ENCODE peak calls at places on chromosomes 13 and 19, in six cellular contexts. M is NCI-H1092; I is naive B cell; X is stimulated activated CD8-positive, alpha-beta memory T cell treated with anti-CD3 and anti-CD28 coated beads, Interleukin-15, amount 100 ng/mL, for 4 hours; H is K562; K is breast epithelium. R is an unnamed sample.
A peak's percentile ranks its signal among the peaks of the same experiment; 100 is the strongest.

GRCh38 chr19:10402441-10403038 is 802 bp downstream of the CDC37 start:
- DNase-seq in M (no peak), I (no peak), X (no peak), H (peak; percentile 39), K (no peak), R (peak; percentile 71)

GRCh38 chr13:25827986-25828385 is 223.8 kb downstream of the SHISA2 start:
- DNase-seq in M (no peak), I (no peak), X (no peak), H (no peak), K (no peak), R (no peak)

GRCh38 chr13:105153626-105154025 is 1381.8 kb downstream of the EFNB2 start:
- DNase-seq in M (no peak), I (no peak), X (no peak), H (no peak), K (no peak), R (no peak)

GRCh38 chr19:40331052-40331451 is 17.1 kb downstream of the C19orf47 start:
- DNase-seq in M (no peak), I (no peak), X (no peak), H (no peak), K (peak; percentile 63), R (peak; percentile 86)

GRCh38 chr19:48618916-48619691 is at the start of the genes RPL18 and SPHK2:
- DNase-seq in M (peak; percentile 96), I (peak; percentile 96), X (peak; percentile 90), H (peak; percentile 91), K (peak; percentile 99), R (peak; percentile 99)

GRCh38 chr19:2610637-2611482 is 91.6 kb downstream of the GNG7 start:
- DNase-seq in M (peak; percentile 69), I (peak; percentile 79), X (peak; percentile 74), H (peak; percentile 87), K (peak; percentile 89), R (peak; percentile 96)

GRCh38 chr13:21385710-21386109 is 73.4 kb downstream of the ZDHHC20 start:
- DNase-seq in M (no peak), I (no peak), X (no peak), H (no peak), K (no peak), R (no peak)

GRCh38 chr13:103351035-103351828 is 285.0 kb upstream of the SLC10A2 start:
- DNase-seq in M (no peak), I (no peak), X (no peak), H (no peak), K (no peak), R (no peak)

GRCh38 chr19:6587093-6587820 is 3.7 kb downstream of the CD70 start:
- DNase-seq in M (no peak), I (peak; percentile 62), X (no peak), H (no peak), K (no peak), R (no peak)

GRCh38 chr13:112928958-112929777 is 39.8 kb upstream of the MCF2L start:
- DNase-seq in M (peak; percentile 48), I (no peak), X (no peak), H (no peak), K (no peak), R (no peak)

GRCh38 chr19:46660601-46661019 is 372 bp downstream of the DACT3 start:
- DNase-seq in M (no peak), I (no peak), X (no peak), H (peak; percentile 49), K (peak; percentile 38), R (no peak)

GRCh38 chr13:69556540-69557196 is 551.0 kb upstream of the ATXN8OS start:
- DNase-seq in M (no peak), I (no peak), X (no peak), H (no peak), K (no peak), R (no peak)

R was measured in upper lobe of left lung.